ENCODE peak calls at places on chromosomes 16 and 17, in six cellular contexts. B is bronchial epithelial cell, F is BJ, D is IMR-90, O is transverse colon, J is progenitor cell of endocrine pancreas. U is an unnamed sample.

GRCh38 chr17:30101686-30102390 is 14.8 kb upstream of the NSRP1 start:
- DNase-seq in B (no peak), F (no peak), D (no peak), O (no peak), J (no peak), U (no peak)

GRCh38 chr17:64118452-64118979 is 11.4 kb downstream of the ERN1 start:
- DNase-seq in B (peak; percentile 24), F (no peak), D (no peak), O (peak; percentile 32), J (no peak), U (no peak)

GRCh38 chr17:8421571-8421970 is 14.1 kb upstream of the NDEL1 start:
- DNase-seq in B (peak; percentile 67), F (no peak), D (no peak), O (no peak), J (no peak), U (no peak)

GRCh38 chr17:42548070-42548837 is 4.5 kb upstream of the HSD17B1 start:
- DNase-seq in B (peak; percentile 72), F (no peak), D (no peak), O (peak; percentile 93), J (peak; percentile 77), U (peak; percentile 60)

GRCh38 chr16:48076455-48077012 is 79.3 kb downstream of the ABCC12 start:
- DNase-seq in B (peak; percentile 32), F (peak; percentile 27), D (peak; percentile 75), O (no peak), J (no peak), U (no peak)

GRCh38 chr17:16215002-16215272 is 397 bp downstream of the NCOR1 start:
- DNase-seq in B (peak; percentile 32), F (no peak), D (no peak), O (peak; percentile 54), J (peak; percentile 54), U (no peak)

GRCh38 chr16:71894229-71894920 is 956 bp upstream of the IST1 start:
- DNase-seq in B (peak; percentile 71), F (no peak), D (peak; percentile 76), O (peak; percentile 53), J (no peak), U (peak; percentile 28)

GRCh38 chr16:48409839-48410610 is 24.8 kb upstream of the SIAH1 start:
- DNase-seq in B (peak; percentile 92), F (no peak), D (peak; percentile 96), O (peak; percentile 68), J (no peak), U (peak; percentile 42)

GRCh38 chr16:30371248-30371816 is 1.0 kb upstream of the TBC1D10B start:
- DNase-seq in B (no peak), F (no peak), D (no peak), O (no peak), J (no peak), U (no peak)

GRCh38 chr17:39955726-39956225 is 7.0 kb upstream of the GSDMA start:
- DNase-seq in B (no peak), F (no peak), D (no peak), O (no peak), J (no peak), U (no peak)

GRCh38 chr16:68297908-68298307 is 12.8 kb downstream of the SLC7A6OS start:
- DNase-seq in B (peak; percentile 65), F (no peak), D (peak; percentile 11), O (no peak), J (no peak), U (no peak)

GRCh38 chr16:30394603-30395154 is 541 bp upstream of the ZNF48 start:
- DNase-seq in B (no peak), F (no peak), D (peak; percentile 50), O (no peak), J (peak; percentile 67), U (no peak)

GRCh38 chr17:31525801-31526549 is 134.5 kb downstream of the RAB11FIP4 start:
- DNase-seq in B (no peak), F (no peak), D (no peak), O (no peak), J (no peak), U (no peak)

GRCh38 chr16:23948949-23949392 is 113.2 kb downstream of the PRKCB start:
- DNase-seq in B (no peak), F (no peak), D (no peak), O (peak; percentile 53), J (no peak), U (no peak)

GRCh38 chr16:2936436-2937011 is 24.8 kb downstream of the FLYWCH1 start:
- DNase-seq in B (no peak), F (no peak), D (no peak), O (no peak), J (no peak), U (no peak)

GRCh38 chr17:50963139-50963538 is 97.0 kb upstream of the TOB1 start:
- DNase-seq in B (no peak), F (no peak), D (no peak), O (no peak), J (no peak), U (no peak)

GRCh38 chr17:59292174-59292523 is 39.3 kb upstream of the YPEL2 start:
- DNase-seq in B (no peak), F (no peak), D (no peak), O (no peak), J (no peak), U (no peak)

GRCh38 chr16:10578474-10579316 is 1.7 kb downstream of the EMP2 start:
- DNase-seq in B (peak; percentile 37), F (no peak), D (no peak), O (peak; percentile 68), J (no peak), U (no peak)

GRCh38 chr17:296382-296781 is 56.2 kb downstream of the RPH3AL start:
- DNase-seq in B (no peak), F (no peak), D (no peak), O (no peak), J (no peak), U (no peak)

GRCh38 chr16:7004266-7004665 is 328.4 kb upstream of the RBFOX1 start:
- DNase-seq in B (no peak), F (no peak), D (no peak), O (no peak), J (no peak), U (no peak)

GRCh38 chr16:29009838-29010166 is 24.9 kb downstream of the LAT start:
- DNase-seq in B (no peak), F (no peak), D (no peak), O (no peak), J (no peak), U (no peak)

GRCh38 chr17:36089888-36090836 is at the start of gene CCL3:
- DNase-seq in B (no peak), F (no peak), D (no peak), O (peak; percentile 26), J (no peak), U (no peak)

GRCh38 chr16:1180772-1181714 is 28.1 kb downstream of the CACNA1H start:
- DNase-seq in B (no peak), F (no peak), D (no peak), O (no peak), J (no peak), U (no peak)
- TF ChIP-seq CTCF in B (no peak), F (no peak), D (peak; percentile 36), O (no peak), J (peak; percentile 20), U (no peak)

DNA sequence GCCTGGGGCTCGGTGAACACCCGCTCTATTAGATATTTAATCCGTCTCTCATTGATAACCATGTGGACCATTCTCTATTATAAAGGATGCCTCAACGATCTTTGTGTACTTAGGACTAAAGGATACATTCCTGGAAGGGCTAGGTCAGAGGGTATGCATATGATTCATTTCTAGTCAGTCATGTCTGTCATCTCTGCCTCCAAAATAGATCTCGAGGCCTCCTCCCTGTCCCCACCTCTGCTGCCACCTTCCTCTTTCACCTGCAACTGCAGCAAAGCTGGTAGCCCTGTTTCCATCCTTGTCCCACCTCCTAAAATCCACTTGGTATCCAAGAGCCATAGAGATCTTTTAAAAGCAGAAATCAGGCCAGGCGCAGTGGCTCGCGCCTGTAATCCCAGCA is 121.5 kb downstream of the KATNIP start:
- DNase-seq in B (peak; percentile 55), F (no peak), D (no peak), O (no peak), J (no peak), U (no peak)
- TF ChIP-seq CTCF in B (peak; percentile 8), F (no peak), D (no peak), O (no peak), J (no peak), U (no peak)

DNA sequence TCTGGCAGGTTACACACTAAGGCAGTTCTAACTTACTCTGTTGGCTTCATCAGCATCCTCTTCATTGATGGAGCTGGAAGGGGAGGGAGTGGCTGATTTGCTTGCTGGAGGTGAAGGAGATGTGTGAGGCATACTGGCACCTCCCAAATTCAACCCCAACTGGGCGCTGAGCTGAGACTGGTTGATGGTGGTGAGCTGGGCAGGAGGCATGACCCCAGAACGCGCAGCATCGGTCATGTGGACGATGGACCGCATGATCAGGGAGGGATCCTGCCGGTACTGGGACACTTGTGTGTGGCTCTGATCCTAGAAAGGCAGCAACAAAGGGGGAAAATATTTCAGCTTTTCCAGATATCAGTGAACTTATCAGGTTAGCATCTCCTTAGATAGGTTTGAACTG is 96.7 kb downstream of the TOX3 start:
- DNase-seq in B (no peak), F (no peak), D (no peak), O (no peak), J (no peak), U (no peak)
- TF ChIP-seq CTCF in B (no peak), F (no peak), D (no peak), O (no peak), J (no peak), U (no peak)

GRCh38 chr17:81980122-81980521 is 2.7 kb downstream of the ASPSCR1 start:
- DNase-seq in B (no peak), F (no peak), D (no peak), O (no peak), J (no peak), U (no peak)

GRCh38 chr17:81978901-81979298 is 1.5 kb downstream of the ASPSCR1 start:
- DNase-seq in B (no peak), F (no peak), D (no peak), O (no peak), J (no peak), U (no peak)

GRCh38 chr17:81976332-81977210 is 858 bp upstream of the ASPSCR1 start:
- DNase-seq in B (peak; percentile 13), F (no peak), D (no peak), O (peak; percentile 49), J (no peak), U (no peak)

GRCh38 chr17:81980752-81981239 is 3.4 kb downstream of the ASPSCR1 start:
- DNase-seq in B (peak; percentile 43), F (no peak), D (no peak), O (no peak), J (no peak), U (no peak)

DNA sequence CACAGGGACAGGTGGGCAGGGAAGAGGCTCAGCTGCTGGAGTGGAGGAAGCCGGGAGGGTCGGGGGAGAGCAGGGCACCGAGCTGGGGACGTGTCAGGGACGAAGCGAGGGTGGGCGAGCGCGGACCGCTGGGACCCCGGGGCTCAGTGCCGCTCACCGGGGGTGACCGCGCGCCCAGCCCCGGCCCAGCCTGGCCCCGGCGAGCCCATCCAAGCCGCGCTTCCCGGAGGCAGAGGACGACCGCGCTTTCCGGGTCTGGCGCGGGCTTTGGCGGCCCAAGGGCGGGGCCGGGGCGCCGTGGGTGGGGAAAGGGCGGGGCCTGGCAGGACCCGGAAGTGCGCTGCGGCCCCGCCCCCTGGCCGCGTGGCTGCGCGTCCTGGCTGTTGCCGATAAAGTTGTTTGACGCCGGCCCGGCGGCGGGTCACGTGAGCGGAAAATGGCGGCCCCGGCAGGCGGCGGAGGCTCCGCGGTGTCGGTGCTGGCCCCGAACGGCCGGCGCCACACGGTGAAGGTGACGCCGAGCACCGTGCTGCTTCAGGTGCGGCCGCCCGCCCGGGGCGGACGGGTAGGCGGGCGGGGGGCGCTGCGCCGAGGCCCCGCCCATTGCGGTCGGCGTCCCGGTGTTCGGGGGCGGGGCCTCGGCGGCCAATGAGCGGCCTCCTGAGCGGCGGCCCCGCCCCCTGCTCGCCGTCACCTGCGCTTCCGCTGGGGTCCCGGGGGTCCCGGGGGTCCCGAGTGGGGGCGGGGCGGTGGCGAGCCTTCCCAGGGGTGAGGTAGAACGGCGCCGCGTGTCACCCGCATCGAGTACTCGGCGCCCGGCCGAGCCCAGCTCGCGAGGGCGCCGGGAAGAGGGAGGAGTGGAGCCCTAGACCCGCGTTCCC is at the start of gene ASPSCR1:
- DNase-seq in B (peak; percentile 63), F (peak; percentile 26), D (peak; percentile 91), O (peak; percentile 94), J (peak; percentile 85), U (peak; percentile 58)
- TF ChIP-seq CTCF in B (no peak), F (no peak), D (peak; percentile 1), O (no peak), J (no peak), U (no peak)